ENCODE peak calls at places on chromosomes 3 and 15, in ten cellular contexts. One of them, this sample, is unnamed.

GRCh38 chr3:141096164-141096563 is 45.0 kb downstream of the SPSB4 start:
- DNase-seq in activated CD8-positive, alpha-beta memory T cell treated with anti-CD3 and anti-CD28 coated beads, Interleukin-2, amount 50 U/mL, for 4 hours: no peak
- DNase-seq in PC-9: no peak
- DNase-seq in fibroblast of lung: no peak
- DNase-seq in germinal center: no peak
- DNase-seq in stimulated activated naive CD4-positive, alpha-beta T cell: no peak
- DNase-seq in HTR-8/SVneo: no peak
- DNase-seq in NCI-H2081: no peak
- DNase-seq in activated T-helper 1 cell treated with anti-CD3 and anti-CD28 coated beads, Interleukin-12 subunit alpha, Interleukin-12 subunit beta, Interleukin-2, Interleukin-4 antibody, amounts not matched to agents 30 ng/mL and 10 ng/mL and 1 ng/mL, durations not matched to agents 14 hours and 24 hours and 36 hours: no peak
- DNase-seq in WTC11: no peak
- DNase-seq in this sample: no peak

GRCh38 chr15:77573826-77574225 is 58.9 kb downstream of the LINGO1 start:
- DNase-seq in activated CD8-positive, alpha-beta memory T cell treated with anti-CD3 and anti-CD28 coated beads, Interleukin-2, amount 50 U/mL, for 4 hours: no peak
- DNase-seq in PC-9: no peak
- DNase-seq in fibroblast of lung: no peak
- DNase-seq in germinal center: no peak
- DNase-seq in stimulated activated naive CD4-positive, alpha-beta T cell: no peak
- DNase-seq in HTR-8/SVneo: no peak
- DNase-seq in NCI-H2081: no peak
- DNase-seq in activated T-helper 1 cell treated with anti-CD3 and anti-CD28 coated beads, Interleukin-12 subunit alpha, Interleukin-12 subunit beta, Interleukin-2, Interleukin-4 antibody, amounts not matched to agents 30 ng/mL and 10 ng/mL and 1 ng/mL, durations not matched to agents 14 hours and 24 hours and 36 hours: no peak
- DNase-seq in WTC11: no peak
- DNase-seq in this sample: peak

GRCh38 chr15:75030023-75030413 is 6.6 kb downstream of the PPCDC start:
- DNase-seq in activated CD8-positive, alpha-beta memory T cell treated with anti-CD3 and anti-CD28 coated beads, Interleukin-2, amount 50 U/mL, for 4 hours: no peak
- DNase-seq in PC-9: no peak
- DNase-seq in fibroblast of lung: peak
- DNase-seq in germinal center: no peak
- DNase-seq in stimulated activated naive CD4-positive, alpha-beta T cell: no peak
- DNase-seq in HTR-8/SVneo: no peak
- DNase-seq in NCI-H2081: no peak
- DNase-seq in activated T-helper 1 cell treated with anti-CD3 and anti-CD28 coated beads, Interleukin-12 subunit alpha, Interleukin-12 subunit beta, Interleukin-2, Interleukin-4 antibody, amounts not matched to agents 30 ng/mL and 10 ng/mL and 1 ng/mL, durations not matched to agents 14 hours and 24 hours and 36 hours: no peak
- DNase-seq in WTC11: no peak
- DNase-seq in this sample: no peak

GRCh38 chr3:30657914-30658313 is 51.5 kb downstream of the TGFBR2 start:
- DNase-seq in activated CD8-positive, alpha-beta memory T cell treated with anti-CD3 and anti-CD28 coated beads, Interleukin-2, amount 50 U/mL, for 4 hours: no peak
- DNase-seq in PC-9: no peak
- DNase-seq in fibroblast of lung: peak
- DNase-seq in germinal center: no peak
- DNase-seq in stimulated activated naive CD4-positive, alpha-beta T cell: peak
- DNase-seq in HTR-8/SVneo: no peak
- DNase-seq in NCI-H2081: no peak
- DNase-seq in activated T-helper 1 cell treated with anti-CD3 and anti-CD28 coated beads, Interleukin-12 subunit alpha, Interleukin-12 subunit beta, Interleukin-2, Interleukin-4 antibody, amounts not matched to agents 30 ng/mL and 10 ng/mL and 1 ng/mL, durations not matched to agents 14 hours and 24 hours and 36 hours: no peak
- DNase-seq in WTC11: no peak
- DNase-seq in this sample: no peak

GRCh38 chr3:42681361-42682038 is 3.8 kb upstream of the KLHL40 start:
- DNase-seq in activated CD8-positive, alpha-beta memory T cell treated with anti-CD3 and anti-CD28 coated beads, Interleukin-2, amount 50 U/mL, for 4 hours: no peak
- DNase-seq in PC-9: no peak
- DNase-seq in fibroblast of lung: peak
- DNase-seq in germinal center: no peak
- DNase-seq in stimulated activated naive CD4-positive, alpha-beta T cell: no peak
- DNase-seq in HTR-8/SVneo: no peak
- DNase-seq in NCI-H2081: no peak
- DNase-seq in activated T-helper 1 cell treated with anti-CD3 and anti-CD28 coated beads, Interleukin-12 subunit alpha, Interleukin-12 subunit beta, Interleukin-2, Interleukin-4 antibody, amounts not matched to agents 30 ng/mL and 10 ng/mL and 1 ng/mL, durations not matched to agents 14 hours and 24 hours and 36 hours: no peak
- DNase-seq in WTC11: no peak
- DNase-seq in this sample: no peak

GRCh38 chr15:55267401-55268053 is 22.1 kb downstream of the RAB27A start:
- DNase-seq in activated CD8-positive, alpha-beta memory T cell treated with anti-CD3 and anti-CD28 coated beads, Interleukin-2, amount 50 U/mL, for 4 hours: peak
- DNase-seq in PC-9: no peak
- DNase-seq in fibroblast of lung: peak
- DNase-seq in germinal center: peak
- DNase-seq in stimulated activated naive CD4-positive, alpha-beta T cell: peak
- DNase-seq in HTR-8/SVneo: no peak
- DNase-seq in NCI-H2081: no peak
- DNase-seq in activated T-helper 1 cell treated with anti-CD3 and anti-CD28 coated beads, Interleukin-12 subunit alpha, Interleukin-12 subunit beta, Interleukin-2, Interleukin-4 antibody, amounts not matched to agents 30 ng/mL and 10 ng/mL and 1 ng/mL, durations not matched to agents 14 hours and 24 hours and 36 hours: peak
- DNase-seq in WTC11: no peak
- DNase-seq in this sample: no peak

GRCh38 chr15:85589873-85590272 is 204.9 kb downstream of the KLHL25 start:
- DNase-seq in activated CD8-positive, alpha-beta memory T cell treated with anti-CD3 and anti-CD28 coated beads, Interleukin-2, amount 50 U/mL, for 4 hours: no peak
- DNase-seq in PC-9: no peak
- DNase-seq in fibroblast of lung: peak
- DNase-seq in germinal center: no peak
- DNase-seq in stimulated activated naive CD4-positive, alpha-beta T cell: no peak
- DNase-seq in HTR-8/SVneo: no peak
- DNase-seq in NCI-H2081: no peak
- DNase-seq in activated T-helper 1 cell treated with anti-CD3 and anti-CD28 coated beads, Interleukin-12 subunit alpha, Interleukin-12 subunit beta, Interleukin-2, Interleukin-4 antibody, amounts not matched to agents 30 ng/mL and 10 ng/mL and 1 ng/mL, durations not matched to agents 14 hours and 24 hours and 36 hours: no peak
- DNase-seq in WTC11: no peak
- DNase-seq in this sample: no peak

GRCh38 chr3:108489776-108490175 is 20.6 kb downstream of the MYH15 start:
- DNase-seq in activated CD8-positive, alpha-beta memory T cell treated with anti-CD3 and anti-CD28 coated beads, Interleukin-2, amount 50 U/mL, for 4 hours: peak
- DNase-seq in PC-9: peak
- DNase-seq in fibroblast of lung: peak
- DNase-seq in germinal center: peak
- DNase-seq in stimulated activated naive CD4-positive, alpha-beta T cell: peak
- DNase-seq in HTR-8/SVneo: peak
- DNase-seq in NCI-H2081: peak
- DNase-seq in activated T-helper 1 cell treated with anti-CD3 and anti-CD28 coated beads, Interleukin-12 subunit alpha, Interleukin-12 subunit beta, Interleukin-2, Interleukin-4 antibody, amounts not matched to agents 30 ng/mL and 10 ng/mL and 1 ng/mL, durations not matched to agents 14 hours and 24 hours and 36 hours: no peak
- DNase-seq in WTC11: peak
- DNase-seq in this sample: peak

GRCh38 chr3:68007621-68008226 is 353.3 kb upstream of the SUCLG2 start:
- DNase-seq in activated CD8-positive, alpha-beta memory T cell treated with anti-CD3 and anti-CD28 coated beads, Interleukin-2, amount 50 U/mL, for 4 hours: peak
- DNase-seq in PC-9: no peak
- DNase-seq in fibroblast of lung: no peak
- DNase-seq in germinal center: no peak
- DNase-seq in stimulated activated naive CD4-positive, alpha-beta T cell: peak
- DNase-seq in HTR-8/SVneo: peak
- DNase-seq in NCI-H2081: peak
- DNase-seq in activated T-helper 1 cell treated with anti-CD3 and anti-CD28 coated beads, Interleukin-12 subunit alpha, Interleukin-12 subunit beta, Interleukin-2, Interleukin-4 antibody, amounts not matched to agents 30 ng/mL and 10 ng/mL and 1 ng/mL, durations not matched to agents 14 hours and 24 hours and 36 hours: peak
- DNase-seq in WTC11: peak
- DNase-seq in this sample: no peak

GRCh38 chr15:78637776-78638435 is 3.1 kb downstream of the CHRNB4 start:
- DNase-seq in activated CD8-positive, alpha-beta memory T cell treated with anti-CD3 and anti-CD28 coated beads, Interleukin-2, amount 50 U/mL, for 4 hours: no peak
- DNase-seq in PC-9: no peak
- DNase-seq in fibroblast of lung: no peak
- DNase-seq in germinal center: no peak
- DNase-seq in stimulated activated naive CD4-positive, alpha-beta T cell: no peak
- DNase-seq in HTR-8/SVneo: no peak
- DNase-seq in NCI-H2081: no peak
- DNase-seq in activated T-helper 1 cell treated with anti-CD3 and anti-CD28 coated beads, Interleukin-12 subunit alpha, Interleukin-12 subunit beta, Interleukin-2, Interleukin-4 antibody, amounts not matched to agents 30 ng/mL and 10 ng/mL and 1 ng/mL, durations not matched to agents 14 hours and 24 hours and 36 hours: no peak
- DNase-seq in WTC11: no peak
- DNase-seq in this sample: no peak

GRCh38 chr3:15528881-15529537 is 7.5 kb upstream of the COLQ start:
- DNase-seq in activated CD8-positive, alpha-beta memory T cell treated with anti-CD3 and anti-CD28 coated beads, Interleukin-2, amount 50 U/mL, for 4 hours: no peak
- DNase-seq in PC-9: peak
- DNase-seq in fibroblast of lung: no peak
- DNase-seq in germinal center: no peak
- DNase-seq in stimulated activated naive CD4-positive, alpha-beta T cell: no peak
- DNase-seq in HTR-8/SVneo: no peak
- DNase-seq in NCI-H2081: no peak
- DNase-seq in activated T-helper 1 cell treated with anti-CD3 and anti-CD28 coated beads, Interleukin-12 subunit alpha, Interleukin-12 subunit beta, Interleukin-2, Interleukin-4 antibody, amounts not matched to agents 30 ng/mL and 10 ng/mL and 1 ng/mL, durations not matched to agents 14 hours and 24 hours and 36 hours: no peak
- DNase-seq in WTC11: no peak
- DNase-seq in this sample: no peak

GRCh38 chr3:9583371-9583770 is 29.7 kb upstream of the LHFPL4 start:
- DNase-seq in activated CD8-positive, alpha-beta memory T cell treated with anti-CD3 and anti-CD28 coated beads, Interleukin-2, amount 50 U/mL, for 4 hours: no peak
- DNase-seq in PC-9: no peak
- DNase-seq in fibroblast of lung: no peak
- DNase-seq in germinal center: no peak
- DNase-seq in stimulated activated naive CD4-positive, alpha-beta T cell: no peak
- DNase-seq in HTR-8/SVneo: no peak
- DNase-seq in NCI-H2081: no peak
- DNase-seq in activated T-helper 1 cell treated with anti-CD3 and anti-CD28 coated beads, Interleukin-12 subunit alpha, Interleukin-12 subunit beta, Interleukin-2, Interleukin-4 antibody, amounts not matched to agents 30 ng/mL and 10 ng/mL and 1 ng/mL, durations not matched to agents 14 hours and 24 hours and 36 hours: no peak
- DNase-seq in WTC11: no peak
- DNase-seq in this sample: no peak

GRCh38 chr3:183252973-183253363 is at the start of gene B3GNT5:
- DNase-seq in activated CD8-positive, alpha-beta memory T cell treated with anti-CD3 and anti-CD28 coated beads, Interleukin-2, amount 50 U/mL, for 4 hours: peak
- DNase-seq in PC-9: peak
- DNase-seq in fibroblast of lung: no peak
- DNase-seq in germinal center: no peak
- DNase-seq in stimulated activated naive CD4-positive, alpha-beta T cell: no peak
- DNase-seq in HTR-8/SVneo: no peak
- DNase-seq in NCI-H2081: peak
- DNase-seq in activated T-helper 1 cell treated with anti-CD3 and anti-CD28 coated beads, Interleukin-12 subunit alpha, Interleukin-12 subunit beta, Interleukin-2, Interleukin-4 antibody, amounts not matched to agents 30 ng/mL and 10 ng/mL and 1 ng/mL, durations not matched to agents 14 hours and 24 hours and 36 hours: peak
- DNase-seq in WTC11: peak
- DNase-seq in this sample: peak

GRCh38 chr3:109278141-109278540 is 38.2 kb downstream of the DPPA2 start:
- DNase-seq in activated CD8-positive, alpha-beta memory T cell treated with anti-CD3 and anti-CD28 coated beads, Interleukin-2, amount 50 U/mL, for 4 hours: no peak
- DNase-seq in PC-9: no peak
- DNase-seq in fibroblast of lung: no peak
- DNase-seq in germinal center: no peak
- DNase-seq in stimulated activated naive CD4-positive, alpha-beta T cell: no peak
- DNase-seq in HTR-8/SVneo: no peak
- DNase-seq in NCI-H2081: no peak
- DNase-seq in activated T-helper 1 cell treated with anti-CD3 and anti-CD28 coated beads, Interleukin-12 subunit alpha, Interleukin-12 subunit beta, Interleukin-2, Interleukin-4 antibody, amounts not matched to agents 30 ng/mL and 10 ng/mL and 1 ng/mL, durations not matched to agents 14 hours and 24 hours and 36 hours: no peak
- DNase-seq in WTC11: no peak
- DNase-seq in this sample: no peak

GRCh38 chr3:116083686-116084085 is 361.6 kb downstream of the LSAMP start:
- DNase-seq in activated CD8-positive, alpha-beta memory T cell treated with anti-CD3 and anti-CD28 coated beads, Interleukin-2, amount 50 U/mL, for 4 hours: no peak
- DNase-seq in PC-9: no peak
- DNase-seq in fibroblast of lung: no peak
- DNase-seq in germinal center: no peak
- DNase-seq in stimulated activated naive CD4-positive, alpha-beta T cell: no peak
- DNase-seq in HTR-8/SVneo: no peak
- DNase-seq in NCI-H2081: no peak
- DNase-seq in activated T-helper 1 cell treated with anti-CD3 and anti-CD28 coated beads, Interleukin-12 subunit alpha, Interleukin-12 subunit beta, Interleukin-2, Interleukin-4 antibody, amounts not matched to agents 30 ng/mL and 10 ng/mL and 1 ng/mL, durations not matched to agents 14 hours and 24 hours and 36 hours: no peak
- DNase-seq in WTC11: no peak
- DNase-seq in this sample: no peak

GRCh38 chr3:63937661-63938651 is 25.8 kb upstream of the SCAANT1 start:
- DNase-seq in activated CD8-positive, alpha-beta memory T cell treated with anti-CD3 and anti-CD28 coated beads, Interleukin-2, amount 50 U/mL, for 4 hours: no peak
- DNase-seq in PC-9: peak
- DNase-seq in fibroblast of lung: no peak
- DNase-seq in germinal center: no peak
- DNase-seq in stimulated activated naive CD4-positive, alpha-beta T cell: no peak
- DNase-seq in HTR-8/SVneo: no peak
- DNase-seq in NCI-H2081: no peak
- DNase-seq in activated T-helper 1 cell treated with anti-CD3 and anti-CD28 coated beads, Interleukin-12 subunit alpha, Interleukin-12 subunit beta, Interleukin-2, Interleukin-4 antibody, amounts not matched to agents 30 ng/mL and 10 ng/mL and 1 ng/mL, durations not matched to agents 14 hours and 24 hours and 36 hours: no peak
- DNase-seq in WTC11: no peak
- DNase-seq in this sample: no peak

GRCh38 chr3:109275702-109276293 is 40.5 kb downstream of the DPPA2 start:
- DNase-seq in activated CD8-positive, alpha-beta memory T cell treated with anti-CD3 and anti-CD28 coated beads, Interleukin-2, amount 50 U/mL, for 4 hours: no peak
- DNase-seq in PC-9: no peak
- DNase-seq in fibroblast of lung: peak
- DNase-seq in germinal center: no peak
- DNase-seq in stimulated activated naive CD4-positive, alpha-beta T cell: no peak
- DNase-seq in HTR-8/SVneo: peak
- DNase-seq in NCI-H2081: peak
- DNase-seq in activated T-helper 1 cell treated with anti-CD3 and anti-CD28 coated beads, Interleukin-12 subunit alpha, Interleukin-12 subunit beta, Interleukin-2, Interleukin-4 antibody, amounts not matched to agents 30 ng/mL and 10 ng/mL and 1 ng/mL, durations not matched to agents 14 hours and 24 hours and 36 hours: no peak
- DNase-seq in WTC11: peak
- DNase-seq in this sample: no peak

GRCh38 chr3:134003066-134003465 is 26.7 kb downstream of the SLCO2A1 start:
- DNase-seq in activated CD8-positive, alpha-beta memory T cell treated with anti-CD3 and anti-CD28 coated beads, Interleukin-2, amount 50 U/mL, for 4 hours: no peak
- DNase-seq in PC-9: peak
- DNase-seq in fibroblast of lung: no peak
- DNase-seq in germinal center: no peak
- DNase-seq in stimulated activated naive CD4-positive, alpha-beta T cell: no peak
- DNase-seq in HTR-8/SVneo: no peak
- DNase-seq in NCI-H2081: no peak
- DNase-seq in activated T-helper 1 cell treated with anti-CD3 and anti-CD28 coated beads, Interleukin-12 subunit alpha, Interleukin-12 subunit beta, Interleukin-2, Interleukin-4 antibody, amounts not matched to agents 30 ng/mL and 10 ng/mL and 1 ng/mL, durations not matched to agents 14 hours and 24 hours and 36 hours: no peak
- DNase-seq in WTC11: no peak
- DNase-seq in this sample: no peak

GRCh38 chr15:25844542-25844941 is 18.6 kb downstream of the ATP10A start:
- DNase-seq in activated CD8-positive, alpha-beta memory T cell treated with anti-CD3 and anti-CD28 coated beads, Interleukin-2, amount 50 U/mL, for 4 hours: no peak
- DNase-seq in PC-9: no peak
- DNase-seq in fibroblast of lung: no peak
- DNase-seq in germinal center: no peak
- DNase-seq in stimulated activated naive CD4-positive, alpha-beta T cell: no peak
- DNase-seq in HTR-8/SVneo: no peak
- DNase-seq in NCI-H2081: no peak
- DNase-seq in activated T-helper 1 cell treated with anti-CD3 and anti-CD28 coated beads, Interleukin-12 subunit alpha, Interleukin-12 subunit beta, Interleukin-2, Interleukin-4 antibody, amounts not matched to agents 30 ng/mL and 10 ng/mL and 1 ng/mL, durations not matched to agents 14 hours and 24 hours and 36 hours: no peak
- DNase-seq in WTC11: no peak
- DNase-seq in this sample: no peak

GRCh38 chr15:60021589-60022378 is 17.7 kb downstream of the FOXB1 start:
- DNase-seq in activated CD8-positive, alpha-beta memory T cell treated with anti-CD3 and anti-CD28 coated beads, Interleukin-2, amount 50 U/mL, for 4 hours: no peak
- DNase-seq in PC-9: peak
- DNase-seq in fibroblast of lung: no peak
- DNase-seq in germinal center: no peak
- DNase-seq in stimulated activated naive CD4-positive, alpha-beta T cell: no peak
- DNase-seq in HTR-8/SVneo: no peak
- DNase-seq in NCI-H2081: no peak
- DNase-seq in activated T-helper 1 cell treated with anti-CD3 and anti-CD28 coated beads, Interleukin-12 subunit alpha, Interleukin-12 subunit beta, Interleukin-2, Interleukin-4 antibody, amounts not matched to agents 30 ng/mL and 10 ng/mL and 1 ng/mL, durations not matched to agents 14 hours and 24 hours and 36 hours: no peak
- DNase-seq in WTC11: no peak
- DNase-seq in this sample: no peak

GRCh38 chr3:127457746-127458145 is 132.8 kb downstream of the TPRA1 start:
- DNase-seq in activated CD8-positive, alpha-beta memory T cell treated with anti-CD3 and anti-CD28 coated beads, Interleukin-2, amount 50 U/mL, for 4 hours: no peak
- DNase-seq in PC-9: no peak
- DNase-seq in fibroblast of lung: no peak
- DNase-seq in germinal center: no peak
- DNase-seq in stimulated activated naive CD4-positive, alpha-beta T cell: no peak
- DNase-seq in HTR-8/SVneo: no peak
- DNase-seq in NCI-H2081: no peak
- DNase-seq in activated T-helper 1 cell treated with anti-CD3 and anti-CD28 coated beads, Interleukin-12 subunit alpha, Interleukin-12 subunit beta, Interleukin-2, Interleukin-4 antibody, amounts not matched to agents 30 ng/mL and 10 ng/mL and 1 ng/mL, durations not matched to agents 14 hours and 24 hours and 36 hours: no peak
- DNase-seq in WTC11: no peak
- DNase-seq in this sample: no peak

GRCh38 chr15:41558400-41559238 is at the start of gene TYRO3:
- DNase-seq in activated CD8-positive, alpha-beta memory T cell treated with anti-CD3 and anti-CD28 coated beads, Interleukin-2, amount 50 U/mL, for 4 hours: peak
- DNase-seq in PC-9: no peak
- DNase-seq in fibroblast of lung: peak
- DNase-seq in germinal center: peak
- DNase-seq in stimulated activated naive CD4-positive, alpha-beta T cell: peak
- DNase-seq in HTR-8/SVneo: peak
- DNase-seq in NCI-H2081: peak
- DNase-seq in activated T-helper 1 cell treated with anti-CD3 and anti-CD28 coated beads, Interleukin-12 subunit alpha, Interleukin-12 subunit beta, Interleukin-2, Interleukin-4 antibody, amounts not matched to agents 30 ng/mL and 10 ng/mL and 1 ng/mL, durations not matched to agents 14 hours and 24 hours and 36 hours: peak
- DNase-seq in WTC11: peak
- DNase-seq in this sample: peak

GRCh38 chr3:9158865-9159630 is 90.4 kb downstream of the SRGAP3 start:
- DNase-seq in activated CD8-positive, alpha-beta memory T cell treated with anti-CD3 and anti-CD28 coated beads, Interleukin-2, amount 50 U/mL, for 4 hours: no peak
- DNase-seq in PC-9: no peak
- DNase-seq in fibroblast of lung: no peak
- DNase-seq in germinal center: no peak
- DNase-seq in stimulated activated naive CD4-positive, alpha-beta T cell: no peak
- DNase-seq in HTR-8/SVneo: no peak
- DNase-seq in NCI-H2081: no peak
- DNase-seq in activated T-helper 1 cell treated with anti-CD3 and anti-CD28 coated beads, Interleukin-12 subunit alpha, Interleukin-12 subunit beta, Interleukin-2, Interleukin-4 antibody, amounts not matched to agents 30 ng/mL and 10 ng/mL and 1 ng/mL, durations not matched to agents 14 hours and 24 hours and 36 hours: no peak
- DNase-seq in WTC11: no peak
- DNase-seq in this sample: no peak

GRCh38 chr15:78906310-78906608 is 33.6 kb downstream of the MORF4L1 start:
- DNase-seq in activated CD8-positive, alpha-beta memory T cell treated with anti-CD3 and anti-CD28 coated beads, Interleukin-2, amount 50 U/mL, for 4 hours: no peak
- DNase-seq in PC-9: peak
- DNase-seq in fibroblast of lung: peak
- DNase-seq in germinal center: no peak
- DNase-seq in stimulated activated naive CD4-positive, alpha-beta T cell: no peak
- DNase-seq in HTR-8/SVneo: no peak
- DNase-seq in NCI-H2081: no peak
- DNase-seq in activated T-helper 1 cell treated with anti-CD3 and anti-CD28 coated beads, Interleukin-12 subunit alpha, Interleukin-12 subunit beta, Interleukin-2, Interleukin-4 antibody, amounts not matched to agents 30 ng/mL and 10 ng/mL and 1 ng/mL, durations not matched to agents 14 hours and 24 hours and 36 hours: no peak
- DNase-seq in WTC11: no peak
- DNase-seq in this sample: no peak